ENCODE peak calls at places on chromosomes 4 and X, in four cellular contexts. D is K562, T is WTC11, P is GM12878. B is an unnamed sample.

GRCh38 chrX:131650637-131651410 is 107.0 kb downstream of the OR13H1 start:
- DNase-seq in D (no peak), T (no peak), P (no peak), B (no peak)

GRCh38 chr4:173807347-173807746 is 277.3 kb upstream of the HAND2 start:
- DNase-seq in D (no peak), T (no peak), P (no peak), B (no peak)

GRCh38 chrX:49977319-49978090 is 55.1 kb downstream of the CLCN5 start:
- DNase-seq in D (no peak), T (no peak), P (peak; percentile 1), B (peak; percentile 7)

GRCh38 chr4:159229164-159229563 is 126.3 kb downstream of the RAPGEF2 start:
- DNase-seq in D (no peak), T (no peak), P (no peak), B (no peak)

GRCh38 chrX:154091678-154092077 is 5.8 kb downstream of the MECP2 start:
- DNase-seq in D (no peak), T (no peak), P (no peak), B (no peak)

GRCh38 chr4:128288689-128289106 is 1.1 kb upstream of the PGRMC2 start:
- DNase-seq in D (no peak), T (no peak), P (peak; percentile 17), B (no peak)

GRCh38 chr4:94925764-94926347 is 168.1 kb downstream of the BMPR1B start:
- DNase-seq in D (no peak), T (no peak), P (no peak), B (no peak)

GRCh38 chr4:76373919-76374552 is 46.9 kb downstream of the CCDC158 start:
- DNase-seq in D (no peak), T (no peak), P (no peak), B (no peak)

GRCh38 chr4:5990446-5991160 is 27.6 kb downstream of the C4orf50 start:
- DNase-seq in D (no peak), T (no peak), P (no peak), B (no peak)

GRCh38 chrX:135544338-135544948 is 24.0 kb downstream of the INTS6L start:
- DNase-seq in D (no peak), T (no peak), P (no peak), B (no peak)

GRCh38 chr4:139913398-139913990 is 240.5 kb downstream of the MAML3 start:
- DNase-seq in D (no peak), T (no peak), P (no peak), B (no peak)

DNA sequence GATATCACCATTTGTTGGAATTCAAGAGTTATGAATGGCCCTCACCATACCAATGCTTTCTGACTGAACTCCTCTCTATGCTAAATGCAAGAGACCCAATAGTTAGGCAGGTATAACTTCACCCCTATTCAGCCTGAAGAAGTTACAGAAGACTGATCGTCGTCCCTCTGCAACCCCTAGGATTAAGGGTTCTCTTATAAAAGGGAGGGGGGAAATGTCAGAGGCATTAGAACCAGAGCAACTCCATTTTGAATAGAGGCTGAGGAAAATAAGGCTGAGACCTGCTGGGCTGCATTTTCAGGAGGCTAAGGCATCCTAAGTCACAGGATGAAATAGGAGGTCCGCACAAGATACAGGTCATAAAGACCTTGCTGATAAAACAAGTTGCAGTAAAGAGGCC is 494.3 kb downstream of the SPRY1 start:
- DNase-seq in D (no peak), T (no peak), P (no peak), B (no peak)
- TF ChIP-seq USF1 in D (no peak), T (no peak), P (no peak), B (no peak)

DNA sequence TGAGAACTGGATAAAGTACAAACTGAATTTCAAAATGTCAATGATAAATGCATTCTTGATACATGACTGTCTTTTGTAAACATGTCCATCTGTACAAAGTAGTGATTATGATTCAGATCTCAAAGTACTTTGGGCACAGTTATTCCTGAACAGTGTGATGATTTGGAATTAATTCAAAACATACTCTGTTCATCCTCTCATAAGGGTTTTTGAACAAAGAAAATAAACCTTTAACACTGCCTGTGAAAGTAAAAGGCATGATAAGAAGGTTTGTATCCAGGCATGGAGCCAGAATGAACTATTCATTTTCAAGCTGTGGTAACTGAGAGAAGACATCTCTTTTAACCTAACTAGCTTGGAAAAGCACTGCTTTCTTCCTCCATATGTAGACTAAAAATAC is 886 bp upstream of the KLHL4 start:
- DNase-seq in D (no peak), T (no peak), P (no peak), B (no peak)
- TF ChIP-seq USF1 in D (no peak), T (no peak), P (no peak), B (no peak)

GRCh38 chr4:148044889-148045352 is 313.0 kb downstream of the ARHGAP10 start:
- DNase-seq in D (no peak), T (no peak), P (peak; percentile 43), B (peak; percentile 21)

GRCh38 chr4:148041606-148042324 is 309.9 kb downstream of the ARHGAP10 start:
- DNase-seq in D (no peak), T (no peak), P (no peak), B (no peak)

GRCh38 chr4:148043990-148044645 is 312.2 kb downstream of the ARHGAP10 start:
- DNase-seq in D (no peak), T (no peak), P (no peak), B (no peak)
- TF ChIP-seq USF1 in D (no peak), T (no peak), P (no peak), B (no peak)

GRCh38 chr4:88696620-88697019 is 1.0 kb downstream of the NAP1L5 start:
- DNase-seq in D (no peak), T (no peak), P (no peak), B (no peak)

GRCh38 chr4:88697113-88697512 is 516 bp downstream of the NAP1L5 start:
- DNase-seq in D (no peak), T (no peak), P (no peak), B (peak; percentile 26)

GRCh38 chr4:88689877-88690276 is 7.8 kb downstream of the NAP1L5 start:
- DNase-seq in D (no peak), T (no peak), P (no peak), B (no peak)

GRCh38 chr4:88690355-88690754 is 7.3 kb downstream of the NAP1L5 start:
- DNase-seq in D (peak; percentile 14), T (no peak), P (no peak), B (no peak)

DNA sequence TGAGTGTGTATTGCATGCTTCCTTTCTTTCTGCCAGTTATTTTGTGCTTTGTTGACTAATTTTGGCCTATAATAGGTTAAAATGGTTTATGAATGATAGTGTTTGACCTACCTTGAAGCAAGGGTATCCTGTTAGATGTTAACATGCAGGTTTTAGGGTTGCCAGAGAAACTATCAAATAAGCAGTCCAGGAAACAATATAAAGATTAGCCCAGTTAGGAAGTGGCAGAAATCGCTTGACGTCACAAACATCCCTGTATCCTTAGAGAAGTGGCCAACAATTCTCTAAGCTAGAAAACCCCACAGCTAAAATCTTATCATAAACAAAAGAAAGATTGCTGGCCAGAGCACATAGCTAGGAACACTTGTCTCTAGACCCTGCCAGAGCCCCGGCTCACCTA is 3.8 kb downstream of the NAP1L5 start:
- DNase-seq in D (no peak), T (no peak), P (no peak), B (no peak)
- TF ChIP-seq USF1 in D (no peak), T (no peak), P (no peak), B (no peak)

GRCh38 chr4:170022211-170022610 is 4.0 kb downstream of the MFAP3L start:
- DNase-seq in D (no peak), T (no peak), P (no peak), B (no peak)
- TF ChIP-seq USF1 in D (no peak), T (no peak), P (no peak), B (no peak)

GRCh38 chrX:150182176-150182575 is 180.9 kb upstream of the MAMLD1 start:
- DNase-seq in D (no peak), T (no peak), P (no peak), B (no peak)
- TF ChIP-seq USF1 in D (no peak), T (no peak), P (no peak), B (no peak)

GRCh38 chrX:39176105-39176504 is 374.8 kb downstream of the MID1IP1 start:
- DNase-seq in D (no peak), T (no peak), P (no peak), B (no peak)

GRCh38 chrX:39175418-39176057 is 374.3 kb downstream of the MID1IP1 start:
- DNase-seq in D (no peak), T (no peak), P (no peak), B (no peak)

GRCh38 chrX:39170432-39170831 is 369.2 kb downstream of the MID1IP1 start:
- DNase-seq in D (no peak), T (no peak), P (peak; percentile 45), B (no peak)

GRCh38 chrX:39171686-39172085 is 370.4 kb downstream of the MID1IP1 start:
- DNase-seq in D (no peak), T (no peak), P (no peak), B (no peak)

GRCh38 chrX:39174761-39175417 is 373.6 kb downstream of the MID1IP1 start:
- DNase-seq in D (no peak), T (no peak), P (no peak), B (no peak)
- TF ChIP-seq USF1 in D (no peak), T (no peak), P (no peak), B (no peak)

GRCh38 chrX:45007598-45007997 is 134.6 kb downstream of the KDM6A start:
- DNase-seq in D (no peak), T (no peak), P (peak; percentile 50), B (no peak)
- TF ChIP-seq USF1 in D (no peak), T (no peak), P (no peak), B (no peak)